ENCODE peak calls at places on chromosomes 5 and 9, in six cellular contexts. B, F, N, P, C and V are unnamed samples. For H3K4me1, the result is how much of the 10 kb centered on the place peaks cover.

GRCh38 chr9:86407022-86407421 is 52.8 kb upstream of the TUT7 start:
- DNase-seq in B (no peak), C (no peak), N (peak), F (peak), P (no peak), V (no peak)

GRCh38 chr5:136382791-136383190 is 17.4 kb upstream of the TRPC7 start:
- DNase-seq in B (peak), F (no peak), C (no peak), P (no peak), N (no peak), V (no peak)

GRCh38 chr9:88694625-88695024 is 159.6 kb downstream of the NXNL2 start:
- DNase-seq in C (no peak), B (no peak), F (no peak), N (no peak), P (no peak), V (no peak)

GRCh38 chr5:132003982-132004381 is 7.5 kb downstream of the ACSL6 start:
- DNase-seq in C (no peak), N (no peak), F (no peak), B (no peak), P (no peak), V (no peak)

GRCh38 chr5:1879292-1880263 is 3.1 kb downstream of the IRX4 start:
- DNase-seq in F (no peak), P (no peak), B (peak), N (no peak), C (no peak), V (no peak)

GRCh38 chr5:1783214-1783551 is 16.5 kb downstream of the MRPL36 start:
- DNase-seq in C (no peak), B (no peak), F (no peak), N (no peak), P (no peak), V (no peak)

GRCh38 chr9:137215196-137215986 is 6.6 kb downstream of the RNF208 start:
- DNase-seq in F (no peak), B (no peak), N (no peak), P (no peak), C (no peak), V (no peak)

GRCh38 chr5:134982230-134982629 is 14.5 kb downstream of the CATSPER3 start:
- DNase-seq in C (no peak), N (no peak), B (no peak), P (no peak), F (no peak), V (no peak)

GRCh38 chr5:180515294-180515693 is 21.1 kb downstream of the CNOT6 start:
- DNase-seq in B (no peak), P (no peak), N (no peak), F (no peak), C (no peak), V (no peak)

GRCh38 chr9:86667307-86667706 is 280.0 kb downstream of the GAS1 start:
- DNase-seq in P (no peak), F (no peak), C (no peak), N (no peak), B (no peak), V (no peak)

GRCh38 chr5:54695198-54695966 is 177.8 kb downstream of the SNX18 start:
- DNase-seq in F (no peak), C (no peak), N (no peak), P (peak), B (no peak), V (no peak)

GRCh38 chr9:123058834-123059233 is 25.4 kb downstream of the GPR21 start:
- DNase-seq in B (no peak), C (no peak), F (peak), P (peak), N (no peak), V (no peak)

GRCh38 chr5:143164557-143164956 is 238.9 kb downstream of the NR3C1 start:
- DNase-seq in B (no peak), C (no peak), N (peak), F (no peak), P (no peak), V (no peak)

GRCh38 chr5:150063638-150064037 is 22.7 kb downstream of the CSF1R start:
- DNase-seq in B (no peak), P (no peak), C (no peak), N (no peak), F (no peak), V (no peak)

GRCh38 chr5:16992006-16992405 is 55.9 kb upstream of the MYO10 start:
- DNase-seq in F (peak), N (no peak), P (no peak), B (no peak), C (no peak), V (no peak)

GRCh38 chr5:104016650-104017049 is 454.1 kb upstream of the NUDT12 start:
- DNase-seq in C (no peak), F (peak), B (no peak), P (no peak), N (no peak), V (no peak)

GRCh38 chr5:170748986-170749385 is 34.5 kb upstream of the GABRP start:
- DNase-seq in C (no peak), B (peak), P (no peak), N (no peak), F (no peak), V (no peak)

GRCh38 chr5:170747357-170747756 is 36.2 kb upstream of the GABRP start:
- DNase-seq in P (no peak), B (no peak), C (no peak), N (no peak), F (no peak), V (no peak)

GRCh38 chr5:170746952-170747340 is 36.6 kb upstream of the GABRP start:
- DNase-seq in C (no peak), N (no peak), P (no peak), B (no peak), F (no peak), V (no peak)

GRCh38 chr5:170746081-170746951 is 37.2 kb upstream of the GABRP start:
- DNase-seq in P (no peak), B (peak), F (no peak), N (peak), C (no peak), V (no peak)

GRCh38 chr5:170747851-170748250 is 35.7 kb upstream of the GABRP start:
- DNase-seq in C (no peak), F (no peak), B (peak), N (no peak), P (no peak), V (no peak)
- H3K4me1 ChIP-seq in C (under half), F (under half), B (under half), N (under half), P (under half), V (under half)

GRCh38 chr5:67192719-67193464 is 3.7 kb downstream of the CD180 start:
- DNase-seq in P (no peak), B (no peak), C (no peak), N (no peak), F (no peak), V (no peak)

GRCh38 chr5:67196537-67197059 is at the start of gene CD180:
- DNase-seq in N (no peak), C (no peak), F (no peak), B (no peak), P (no peak), V (no peak)

GRCh38 chr5:67193479-67193878 is 3.1 kb downstream of the CD180 start:
- DNase-seq in C (no peak), N (no peak), P (no peak), F (no peak), B (no peak), V (no peak)

GRCh38 chr5:67195406-67196275 is 958 bp downstream of the CD180 start:
- DNase-seq in C (no peak), N (no peak), F (no peak), P (no peak), B (no peak), V (no peak)

DNA sequence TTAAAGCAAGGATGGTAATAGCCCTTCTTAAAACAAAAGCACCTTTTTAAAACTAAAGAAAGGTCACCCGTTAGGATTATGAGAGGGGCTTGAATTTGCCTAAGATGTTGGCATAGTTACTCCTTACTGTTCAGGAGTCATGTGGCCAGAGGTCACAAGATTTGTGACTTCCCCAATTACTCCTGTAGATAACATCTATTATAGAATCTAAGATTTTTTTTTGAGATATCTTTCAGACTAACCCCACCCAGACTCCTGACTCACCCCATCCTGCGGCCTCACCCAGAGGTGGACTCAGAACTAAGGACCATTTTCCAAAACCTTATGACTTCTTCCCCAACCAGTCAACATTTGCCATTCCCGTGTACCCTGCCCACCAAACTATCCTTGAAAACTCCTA is 2.4 kb downstream of the CD180 start:
- DNase-seq in C (no peak), P (no peak), F (no peak), B (no peak), N (no peak), V (no peak)
- H3K27ac ChIP-seq in C (no peak), P (no peak), F (no peak), B (no peak), N (no peak), V (no peak)

GRCh38 chr9:126664893-126665695 is 51.4 kb downstream of the LMX1B start:
- DNase-seq in P (no peak), B (peak), F (no peak), N (no peak), C (no peak), V (no peak)
- TF ChIP-seq CTCF in P (no peak), B (no peak), F (no peak), N (no peak), C (no peak), V (no peak)

GRCh38 chr9:133955821-133956411 is 36.2 kb downstream of the VAV2 start:
- DNase-seq in F (no peak), P (no peak), B (peak), C (no peak), N (no peak), V (peak)
- H3K4me1 ChIP-seq in F (under half), P (half or more), B (under half), C (under half), N (under half), V (under half)

GRCh38 chr5:65037845-65038815 is 269.4 kb downstream of the CWC27 start:
- DNase-seq in N (no peak), B (peak), P (no peak), C (no peak), F (peak), V (no peak)
- H3K27ac ChIP-seq in N (no peak), B (no peak), P (peak), C (no peak), F (no peak), V (no peak)

DNA sequence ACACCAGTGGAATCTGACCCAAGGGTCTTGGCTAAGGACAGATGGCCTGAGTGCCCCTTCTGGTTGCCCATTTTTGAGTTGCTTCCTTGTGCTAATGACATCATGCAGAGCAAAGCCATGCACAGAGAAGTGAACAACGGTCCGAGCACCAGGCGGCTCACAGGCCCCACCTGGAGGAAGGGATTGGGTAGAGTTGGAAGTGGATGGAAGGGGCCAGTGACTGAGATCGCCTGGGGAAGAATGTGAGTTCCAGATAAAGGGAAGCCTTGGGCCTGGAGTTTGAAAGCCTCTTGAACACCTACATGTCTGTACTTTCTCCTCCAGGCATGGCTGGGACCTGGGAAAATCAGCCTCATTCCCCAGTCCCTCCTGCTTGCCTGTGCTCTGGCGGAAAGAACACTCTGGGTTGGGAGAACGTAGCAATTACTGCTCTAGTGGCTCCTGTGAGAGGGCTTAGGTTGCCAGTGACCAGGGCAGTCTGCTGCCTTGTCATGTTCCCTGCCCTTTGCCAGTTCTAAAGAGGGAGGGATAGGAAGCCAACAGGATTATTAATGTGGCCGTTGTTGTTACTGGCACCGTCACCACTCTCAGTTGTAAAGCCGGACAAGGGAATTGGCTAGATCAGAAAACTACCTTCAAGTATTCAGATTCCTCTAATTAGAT is 62.5 kb upstream of the PTPN3 start:
- DNase-seq in F (no peak), C (no peak), N (no peak), P (no peak), B (peak), V (no peak)
- TF ChIP-seq CTCF in F (peak), C (no peak), N (no peak), P (no peak), B (peak), V (no peak)

GRCh38 chr9:37301369-37302172 is 120.9 kb upstream of the GRHPR start:
- DNase-seq in P (no peak), N (no peak), B (no peak), F (no peak), C (no peak), V (no peak)
- H3K4me1 ChIP-seq in P (under half), N (under half), B (under half), F (under half), C (under half), V (under half)

DNA sequence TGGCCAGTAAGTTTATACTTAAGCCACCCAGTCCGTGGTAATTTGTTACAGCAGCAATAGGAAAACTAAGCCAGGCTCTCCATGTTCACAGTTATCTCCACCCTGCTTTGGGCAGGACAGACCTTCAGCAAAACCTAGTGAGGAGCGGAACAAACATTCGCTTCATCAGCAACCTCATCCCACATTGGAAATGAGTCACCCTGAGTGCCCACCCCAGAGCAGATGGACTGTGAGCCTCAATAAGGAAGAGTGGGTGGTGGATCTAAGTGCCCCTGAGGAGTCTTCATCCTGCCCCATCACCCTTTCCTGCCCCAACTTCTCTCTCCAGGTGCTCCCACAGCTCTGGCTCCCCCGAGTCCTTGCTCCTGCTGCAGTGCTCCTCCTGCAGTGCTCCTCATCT is 78.8 kb downstream of the FSTL4 start:
- DNase-seq in F (no peak), N (no peak), C (no peak), P (no peak), B (no peak), V (no peak)
- H3K27ac ChIP-seq in F (no peak), N (no peak), C (no peak), P (no peak), B (no peak), V (no peak)

DNA sequence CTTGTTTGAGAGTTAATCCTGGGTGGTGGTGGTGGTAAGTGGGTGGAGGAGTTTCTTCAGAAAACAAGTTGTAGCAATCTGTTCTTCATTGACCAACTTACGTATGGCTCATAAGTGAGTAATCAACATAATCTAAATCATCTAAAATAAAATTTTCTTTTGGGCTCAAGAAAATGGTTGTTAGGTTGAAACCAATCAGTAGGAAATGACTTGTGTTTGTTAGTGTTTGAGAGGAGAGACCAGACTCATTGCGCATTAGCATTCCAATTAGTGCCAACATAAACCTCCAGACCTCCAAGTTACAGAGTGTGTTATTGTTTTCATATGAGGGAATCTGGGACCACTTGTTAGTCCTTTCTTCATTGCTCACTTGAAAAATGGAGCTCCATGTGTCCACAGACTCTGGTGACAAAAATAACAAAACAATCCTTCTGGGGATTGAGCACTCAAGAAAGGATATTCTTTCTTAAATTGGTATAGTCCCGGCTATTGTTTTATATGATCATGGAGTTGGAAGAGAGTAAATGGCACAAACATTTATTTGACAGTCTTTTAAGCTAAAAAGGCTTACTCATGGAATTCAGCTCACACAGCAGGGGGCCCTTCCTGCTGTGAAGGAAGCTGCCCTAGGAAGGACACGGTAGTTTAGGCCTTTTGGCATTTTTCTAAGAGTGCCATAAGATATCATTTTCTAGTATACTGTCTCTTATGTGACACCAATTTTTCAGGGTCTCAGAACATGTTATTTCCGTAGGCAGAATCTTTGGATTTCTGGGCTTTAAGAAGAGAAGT is 441.1 kb downstream of the EBF1 start:
- DNase-seq in C (no peak), P (no peak), N (no peak), B (peak), F (no peak), V (no peak)
- TF ChIP-seq CTCF in C (no peak), P (no peak), N (no peak), B (no peak), F (no peak), V (no peak)

DNA sequence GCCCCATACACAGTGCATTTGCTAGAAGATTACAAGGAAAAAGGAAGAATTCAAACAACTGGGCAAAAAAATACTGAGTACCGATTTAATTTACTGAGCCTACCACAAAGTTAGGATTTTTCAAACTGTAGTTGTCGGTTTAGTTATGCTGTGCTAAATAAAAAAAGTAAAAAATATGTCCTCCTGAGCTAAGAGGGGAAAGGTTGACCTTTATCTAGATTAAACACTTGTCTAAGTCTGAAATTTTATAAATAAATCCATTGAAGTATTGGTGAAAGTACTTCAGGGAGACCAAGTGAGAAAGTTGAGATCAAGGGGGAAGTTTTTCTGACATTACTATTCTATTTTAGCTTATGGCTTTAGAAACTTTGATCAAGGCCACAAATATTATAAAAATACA is 19.1 kb upstream of the DAB2 start:
- DNase-seq in B (no peak), N (no peak), F (no peak), C (no peak), P (no peak), V (no peak)
- H3K4me1 ChIP-seq in B (under half), N (under half), F (under half), C (under half), P (under half), V (under half)